ENCODE peak calls at places on chromosomes 4 and X, in six cellular contexts. F, Q, O, N, T and P are unnamed samples.

GRCh38 chr4:124030038-124030638 is 633.5 kb downstream of the SPRY1 start:
- DNase-seq in F (no peak), Q (no peak), O (no peak), N (no peak), T (no peak), P (no peak)

GRCh38 chrX:50814701-50815476 is 895 bp upstream of the SHROOM4 start:
- DNase-seq in F (no peak), Q (no peak), O (no peak), N (no peak), T (no peak), P (no peak)

GRCh38 chrX:150767475-150768131 is 74.4 kb downstream of the MTMR1 start:
- DNase-seq in F (no peak), Q (peak; percentile 50), O (no peak), N (no peak), T (no peak), P (no peak)

GRCh38 chrX:41148553-41148952 is 63.3 kb downstream of the USP9X start:
- DNase-seq in F (no peak), Q (no peak), O (no peak), N (no peak), T (no peak), P (no peak)

GRCh38 chr4:7852568-7853185 is 87.0 kb downstream of the AFAP1 start:
- DNase-seq in F (no peak), Q (no peak), O (no peak), N (no peak), T (no peak), P (no peak)

GRCh38 chrX:53357799-53358530 is 64.5 kb downstream of the SMC1A start:
- DNase-seq in F (no peak), Q (no peak), O (no peak), N (peak; percentile 36), T (no peak), P (no peak)

GRCh38 chrX:104347860-104348259 is 93.1 kb upstream of the ESX1 start:
- DNase-seq in F (no peak), Q (no peak), O (no peak), N (no peak), T (no peak), P (no peak)

GRCh38 chr4:6204098-6204497 is 3.7 kb upstream of the JAKMIP1 start:
- DNase-seq in F (no peak), Q (no peak), O (no peak), N (no peak), T (no peak), P (no peak)

GRCh38 chrX:19747672-19748610 is 139.5 kb downstream of the SH3KBP1 start:
- DNase-seq in F (no peak), Q (no peak), O (no peak), N (no peak), T (no peak), P (no peak)

GRCh38 chr4:173057906-173058305 is 110.7 kb upstream of the GALNT7 start:
- DNase-seq in F (no peak), Q (no peak), O (no peak), N (no peak), T (no peak), P (no peak)

GRCh38 chrX:13574600-13574999 is 5.2 kb downstream of the EGFL6 start:
- DNase-seq in F (no peak), Q (no peak), O (no peak), N (no peak), T (no peak), P (peak; percentile 3)

GRCh38 chr4:141645611-141646340 is 9.4 kb downstream of the IL15 start:
- DNase-seq in F (no peak), Q (no peak), O (no peak), N (no peak), T (no peak), P (no peak)

GRCh38 chrX:84933956-84934556 is 69.6 kb upstream of the APOOL start:
- DNase-seq in F (no peak), Q (no peak), O (no peak), N (no peak), T (no peak), P (no peak)

GRCh38 chrX:152817082-152817744 is 13.3 kb downstream of the CETN2 start:
- DNase-seq in F (no peak), Q (peak; percentile 55), O (peak; percentile 13), N (peak; percentile 43), T (no peak), P (no peak)

GRCh38 chrX:538311-538710 is 92.3 kb upstream of the SHOX start:
- DNase-seq in F (peak; percentile 29), Q (no peak), O (no peak), N (no peak), T (no peak), P (no peak)

GRCh38 chr4:6779667-6780565 is 2.6 kb upstream of the KIAA0232 start:
- DNase-seq in F (no peak), Q (no peak), O (no peak), N (no peak), T (peak; percentile 19), P (no peak)

GRCh38 chr4:181475781-181476180 is 767.4 kb upstream of the TENM3 start:
- DNase-seq in F (no peak), Q (no peak), O (no peak), N (no peak), T (no peak), P (no peak)

GRCh38 chr4:144402999-144403398 is 243.0 kb upstream of the HHIP start:
- DNase-seq in F (no peak), Q (no peak), O (no peak), N (no peak), T (no peak), P (no peak)

GRCh38 chrX:24965400-24965799 is 50.4 kb downstream of the ARX start:
- DNase-seq in F (no peak), Q (no peak), O (no peak), N (no peak), T (no peak), P (no peak)

GRCh38 chrX:72714471-72714916 is 388 bp upstream of the PHKA1 start:
- DNase-seq in F (peak; percentile 7), Q (no peak), O (peak; percentile 23), N (peak; percentile 66), T (peak; percentile 9), P (no peak)

GRCh38 chr4:47469951-47470350 is 6.4 kb upstream of the COMMD8 start:
- DNase-seq in F (no peak), Q (no peak), O (no peak), N (no peak), T (no peak), P (no peak)
- TF ChIP-seq JUND in F (peak; percentile 37), Q (no peak), O (no peak), N (peak; percentile 62), T (no peak), P (no peak)

GRCh38 chr4:148261861-148262260 is 180.4 kb downstream of the NR3C2 start:
- DNase-seq in F (no peak), Q (no peak), O (no peak), N (no peak), T (no peak), P (no peak)

GRCh38 chr4:148263127-148263526 is 179.1 kb downstream of the NR3C2 start:
- DNase-seq in F (no peak), Q (no peak), O (no peak), N (no peak), T (no peak), P (no peak)

GRCh38 chr4:148265627-148266026 is 176.6 kb downstream of the NR3C2 start:
- DNase-seq in F (no peak), Q (no peak), O (no peak), N (no peak), T (no peak), P (no peak)

GRCh38 chr4:148259841-148260240 is 182.4 kb downstream of the NR3C2 start:
- DNase-seq in F (no peak), Q (no peak), O (no peak), N (no peak), T (no peak), P (no peak)

GRCh38 chr4:148263820-148264219 is 178.4 kb downstream of the NR3C2 start:
- DNase-seq in F (no peak), Q (no peak), O (no peak), N (no peak), T (no peak), P (no peak)
- TF ChIP-seq JUND in F (no peak), Q (no peak), O (no peak), N (no peak), T (no peak), P (no peak)

GRCh38 chrX:96394566-96394965 is 290.1 kb upstream of the DIAPH2 start:
- DNase-seq in F (no peak), Q (no peak), O (no peak), N (no peak), T (no peak), P (no peak)
- TF ChIP-seq JUND in F (no peak), Q (no peak), O (no peak), N (no peak), T (no peak), P (no peak)

DNA sequence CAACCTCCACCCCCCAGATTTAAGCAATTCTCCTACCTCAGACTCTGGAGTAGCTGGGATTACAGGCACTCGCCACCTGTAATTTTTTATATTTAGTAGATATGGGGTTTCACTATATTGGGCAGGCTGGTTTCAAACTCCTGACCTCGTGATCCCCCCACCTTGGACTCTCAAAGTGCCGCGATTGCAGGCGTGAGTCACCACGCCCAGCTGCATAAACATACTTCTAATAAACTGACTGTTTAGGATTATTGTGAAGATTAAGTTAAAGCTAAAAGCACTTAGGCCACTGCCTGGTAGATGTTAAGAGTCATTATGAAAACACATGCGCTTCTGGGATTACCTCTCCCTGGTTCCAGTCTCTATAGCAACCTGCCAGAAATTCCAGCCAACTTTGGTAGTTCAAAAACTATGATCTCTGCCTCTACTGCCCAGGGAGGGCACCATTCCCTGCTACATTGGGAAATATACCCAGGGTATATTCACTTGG is 30.2 kb upstream of the GRIA3 start:
- DNase-seq in F (no peak), Q (no peak), O (no peak), N (no peak), T (no peak), P (no peak)
- TF ChIP-seq JUND in F (no peak), Q (no peak), O (no peak), N (no peak), T (no peak), P (no peak)